ENCODE peak calls at places on chromosomes 7 and 10, in nine cellular contexts. Q is Peyer's patch; O is heart right ventricle; J is GM12865; F is left ventricle myocardium inferior; Y is aorta; T is SJSA1; W is CD8-positive, alpha-beta memory T cell; Z is CD8-positive, alpha-beta T cell. G is an unnamed sample.

GRCh38 chr10:55631071-55631654 is 729.9 kb downstream of the ZWINT start:
- DNase-seq in Z (no peak), F (peak; percentile 33), T (no peak), Q (peak; percentile 67), W (no peak), O (peak; percentile 32), Y (peak; percentile 48), J (no peak), G (peak; percentile 61)

GRCh38 chr10:79417731-79418130 is 27.7 kb downstream of the ZCCHC24 start:
- DNase-seq in Q (peak; percentile 27), W (no peak), F (peak; percentile 11), O (no peak), J (no peak), T (no peak), Z (no peak), Y (no peak), G (no peak)

GRCh38 chr7:76122516-76123239 is 74.8 kb downstream of the MDH2 start:
- DNase-seq in Z (no peak), T (no peak), W (no peak), J (no peak), Q (no peak), Y (no peak), F (no peak), O (no peak), G (no peak)

GRCh38 chr10:11951695-11952094 is 90.9 kb downstream of the UPF2 start:
- DNase-seq in W (no peak), O (no peak), J (no peak), T (no peak), Y (no peak), F (no peak), Q (no peak), Z (no peak), G (no peak)

GRCh38 chr10:14700551-14700950 is 74.1 kb downstream of the FAM107B start:
- DNase-seq in T (no peak), Q (no peak), Z (no peak), W (no peak), Y (no peak), O (no peak), J (no peak), F (peak; percentile 18), G (no peak)

GRCh38 chr7:92678291-92678920 is 88.2 kb upstream of the FAM133B start:
- DNase-seq in J (no peak), F (no peak), Y (no peak), Q (no peak), W (no peak), T (no peak), Z (no peak), O (no peak), G (no peak)

GRCh38 chr7:141550694-141551079 is 523 bp upstream of the AGK start:
- DNase-seq in Z (no peak), J (peak; percentile 20), T (no peak), Y (no peak), O (peak; percentile 17), F (peak; percentile 19), W (no peak), Q (peak; percentile 47), G (no peak)

GRCh38 chr10:123144697-123145541 is 3.0 kb upstream of the HMX2 start:
- DNase-seq in O (no peak), T (no peak), Q (no peak), J (no peak), Y (no peak), Z (no peak), W (no peak), F (no peak), G (no peak)

GRCh38 chr7:101575731-101576130 is 53.4 kb downstream of the MYL10 start:
- DNase-seq in F (no peak), Z (no peak), Q (no peak), T (no peak), W (no peak), Y (no peak), O (no peak), J (no peak), G (no peak)

GRCh38 chr7:132666076-132666775 is 90.0 kb upstream of the PLXNA4 start:
- DNase-seq in T (no peak), O (no peak), W (peak; percentile 8), Y (no peak), Q (no peak), Z (no peak), F (no peak), J (no peak), G (no peak)

GRCh38 chr10:120422459-120422858 is 34.6 kb upstream of the PLPP4 start:
- DNase-seq in Q (no peak), W (no peak), Z (no peak), Y (no peak), J (no peak), O (no peak), F (no peak), T (peak; percentile 81), G (no peak)

GRCh38 chr10:7302393-7303054 is 108.3 kb downstream of the SFMBT2 start:
- DNase-seq in W (no peak), Q (no peak), Y (no peak), T (no peak), O (no peak), Z (no peak), F (no peak), J (no peak), G (no peak)

GRCh38 chr10:71461917-71462641 is 65.4 kb downstream of the CDH23 start:
- DNase-seq in W (no peak), J (no peak), Y (no peak), Z (no peak), O (no peak), Q (no peak), T (no peak), F (no peak), G (no peak)

GRCh38 chr10:71203716-71204115 is 8.7 kb upstream of the UNC5B start:
- DNase-seq in Q (no peak), Z (no peak), J (no peak), O (no peak), W (no peak), T (no peak), Y (no peak), F (no peak), G (no peak)

GRCh38 chr7:44066494-44067063 is 1.2 kb upstream of the PGAM2 start:
- DNase-seq in Q (peak; percentile 50), W (no peak), T (no peak), Y (no peak), O (no peak), F (no peak), J (no peak), Z (no peak), G (no peak)

GRCh38 chr10:33897255-33897893 is 562.9 kb upstream of the NRP1 start:
- DNase-seq in J (no peak), W (no peak), Y (no peak), O (no peak), Z (no peak), Q (no peak), F (no peak), T (no peak), G (no peak)

GRCh38 chr7:114825423-114825951 is 96.4 kb upstream of the MDFIC start:
- DNase-seq in W (no peak), J (peak; percentile 5), T (no peak), Z (no peak), Y (no peak), F (no peak), Q (no peak), O (no peak), G (no peak)

GRCh38 chr10:123241391-123242141 is 87.4 kb downstream of the BUB3 start:
- DNase-seq in O (no peak), W (peak; percentile 73), F (no peak), T (no peak), Z (peak; percentile 7), Y (no peak), J (peak; percentile 57), Q (no peak), G (no peak)

GRCh38 chr10:9038146-9038714 is 983.7 kb downstream of the GATA3 start:
- DNase-seq in Q (no peak), O (no peak), J (no peak), Y (no peak), W (no peak), F (no peak), T (no peak), Z (no peak), G (no peak)

GRCh38 chr7:74464931-74465906 is 11.5 kb downstream of the GTF2IRD1 start:
- DNase-seq in Z (no peak), W (no peak), O (no peak), F (no peak), Y (no peak), J (no peak), T (no peak), Q (no peak), G (no peak)

GRCh38 chr7:54699715-54700114 is 59.3 kb downstream of the SEC61G start:
- DNase-seq in W (no peak), O (no peak), J (no peak), Q (no peak), F (no peak), Y (no peak), T (no peak), Z (no peak), G (no peak)
- H3K4me3 ChIP-seq in W (no peak overlapping the region), O (no peak overlapping the region), J (no peak overlapping the region), Q (no peak overlapping the region), F (no peak overlapping the region), Y (no peak overlapping the region), T (no peak overlapping the region), Z (no peak overlapping the region), G (no peak overlapping the region)

GRCh38 chr7:31098606-31099360 is 46.7 kb downstream of the ADCYAP1R1 start:
- DNase-seq in F (no peak), O (no peak), Y (no peak), W (no peak), Z (no peak), Q (peak; percentile 32), J (no peak), T (peak; percentile 22), G (no peak)
- H3K4me3 ChIP-seq in F (no peak overlapping the region), O (no peak overlapping the region), Y (no peak overlapping the region), W (no peak overlapping the region), Z (no peak overlapping the region), Q (no peak overlapping the region), J (no peak overlapping the region), T (no peak overlapping the region), G (no peak overlapping the region)

DNA sequence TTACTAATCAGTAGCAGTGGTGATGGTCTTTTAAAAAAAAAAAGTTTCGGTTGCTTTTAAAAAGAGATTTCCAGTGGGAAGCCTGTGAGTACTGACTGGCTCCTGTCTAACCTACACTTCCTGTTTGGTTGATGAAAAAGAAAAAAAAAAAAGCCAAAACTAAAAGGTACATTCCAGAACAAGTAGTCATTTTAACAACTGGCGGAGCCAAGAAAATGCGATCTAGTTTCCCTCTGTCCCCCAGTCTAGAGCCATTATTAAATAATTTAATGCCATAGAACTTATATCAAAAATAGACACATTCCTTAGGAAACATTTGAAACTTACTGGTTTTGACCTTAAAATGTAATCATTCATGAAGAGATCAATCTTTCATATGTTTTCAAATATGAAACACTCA is 254.2 kb upstream of the C7orf33 start:
- DNase-seq in T (no peak), F (no peak), J (no peak), W (no peak), O (no peak), Q (no peak), Y (no peak), Z (no peak), G (no peak)
- H3K4me3 ChIP-seq in T (no peak overlapping the region), F (no peak overlapping the region), J (no peak overlapping the region), W (no peak overlapping the region), O (no peak overlapping the region), Q (no peak overlapping the region), Y (no peak overlapping the region), Z (no peak overlapping the region), G (no peak overlapping the region)

DNA sequence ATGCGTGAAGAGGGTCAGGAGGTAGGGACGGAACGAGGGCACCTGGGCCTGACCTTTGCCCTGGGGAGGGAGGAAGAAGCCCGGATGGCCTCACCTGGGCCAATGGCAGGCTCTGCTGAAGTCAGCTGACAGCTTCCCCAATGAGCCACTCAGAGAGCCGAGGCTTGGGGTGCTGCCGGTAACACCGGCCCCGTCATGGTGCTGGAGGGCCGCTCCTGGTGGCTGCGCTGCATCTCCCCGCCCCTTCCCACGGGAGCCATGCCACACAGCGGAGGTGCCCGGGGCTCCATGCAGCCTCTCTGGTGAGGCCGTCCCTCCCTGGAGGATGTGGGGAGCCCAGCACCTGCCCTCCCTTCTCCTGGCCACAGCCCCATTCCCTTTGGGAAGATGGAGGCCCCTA is 17.6 kb upstream of the MICALL2 start:
- DNase-seq in J (no peak), Z (no peak), Y (no peak), W (no peak), F (no peak), Q (no peak), T (no peak), O (no peak), G (no peak)
- H3K4me3 ChIP-seq in J (no peak overlapping the region), Z (no peak overlapping the region), Y (no peak overlapping the region), W (no peak overlapping the region), F (no peak overlapping the region), Q (no peak overlapping the region), T (no peak overlapping the region), O (no peak overlapping the region), G (no peak overlapping the region)

G was measured in iPS DF 6.9.